ENCODE peak calls at places on chromosome 22, in five cellular contexts. One of them, this sample, is unnamed.

GRCh38 chr22:33049125-33049729 is 9.0 kb downstream of the SYN3 start:
- DNase-seq in prostate gland: peak
- DNase-seq in fibroblast of lung: peak
- DNase-seq in NB4: peak
- DNase-seq in HFF-Myc: peak
- DNase-seq in this sample: peak

GRCh38 chr22:48574776-48575566 is 1252.7 kb downstream of the BRD1 start:
- DNase-seq in prostate gland: peak
- DNase-seq in fibroblast of lung: peak
- DNase-seq in NB4: no peak
- DNase-seq in HFF-Myc: no peak
- DNase-seq in this sample: no peak

GRCh38 chr22:36860821-36861659 is at the start of gene NCF4:
- DNase-seq in prostate gland: peak
- DNase-seq in fibroblast of lung: no peak
- DNase-seq in NB4: peak
- DNase-seq in HFF-Myc: no peak
- DNase-seq in this sample: no peak

GRCh38 chr22:17549183-17549582 is 14.1 kb upstream of the SLC25A18 start:
- DNase-seq in prostate gland: no peak
- DNase-seq in fibroblast of lung: no peak
- DNase-seq in NB4: no peak
- DNase-seq in HFF-Myc: no peak
- DNase-seq in this sample: no peak

GRCh38 chr22:17501679-17502285 is 61.5 kb upstream of the SLC25A18 start:
- DNase-seq in prostate gland: peak
- DNase-seq in fibroblast of lung: peak
- DNase-seq in NB4: peak
- DNase-seq in HFF-Myc: peak
- DNase-seq in this sample: peak

GRCh38 chr22:20403779-20404140 is 9.8 kb downstream of the ZNF74 start:
- DNase-seq in prostate gland: no peak
- DNase-seq in fibroblast of lung: no peak
- DNase-seq in NB4: no peak
- DNase-seq in HFF-Myc: no peak
- DNase-seq in this sample: no peak

GRCh38 chr22:20061481-20061861 is 18.6 kb upstream of the DGCR8 start:
- DNase-seq in prostate gland: no peak
- DNase-seq in fibroblast of lung: peak
- DNase-seq in NB4: no peak
- DNase-seq in HFF-Myc: no peak
- DNase-seq in this sample: no peak

GRCh38 chr22:20463324-20464095 is 25.9 kb upstream of the SCARF2 start:
- DNase-seq in prostate gland: no peak
- DNase-seq in fibroblast of lung: no peak
- DNase-seq in NB4: peak
- DNase-seq in HFF-Myc: no peak
- DNase-seq in this sample: no peak

GRCh38 chr22:18095101-18095805 is 15.4 kb upstream of the TUBA8 start:
- DNase-seq in prostate gland: no peak
- DNase-seq in fibroblast of lung: no peak
- DNase-seq in NB4: no peak
- DNase-seq in HFF-Myc: no peak
- DNase-seq in this sample: no peak

GRCh38 chr22:35303029-35303624 is 3.4 kb downstream of the TOM1 start:
- DNase-seq in prostate gland: no peak
- DNase-seq in fibroblast of lung: no peak
- DNase-seq in NB4: no peak
- DNase-seq in HFF-Myc: no peak
- DNase-seq in this sample: no peak

GRCh38 chr22:35301370-35301874 is 1.7 kb downstream of the TOM1 start:
- DNase-seq in prostate gland: no peak
- DNase-seq in fibroblast of lung: peak
- DNase-seq in NB4: peak
- DNase-seq in HFF-Myc: no peak
- DNase-seq in this sample: peak

GRCh38 chr22:35299217-35299716 is 427 bp upstream of the TOM1 start:
- DNase-seq in prostate gland: no peak
- DNase-seq in fibroblast of lung: peak
- DNase-seq in NB4: no peak
- DNase-seq in HFF-Myc: no peak
- DNase-seq in this sample: no peak

GRCh38 chr22:35305525-35306070 is 5.9 kb downstream of the TOM1 start:
- DNase-seq in prostate gland: no peak
- DNase-seq in fibroblast of lung: no peak
- DNase-seq in NB4: no peak
- DNase-seq in HFF-Myc: no peak
- DNase-seq in this sample: no peak

GRCh38 chr22:35299717-35300497 is at the start of gene TOM1:
- DNase-seq in prostate gland: peak
- DNase-seq in fibroblast of lung: peak
- DNase-seq in NB4: peak
- DNase-seq in HFF-Myc: peak
- DNase-seq in this sample: peak
- TF ChIP-seq CTCF in prostate gland: no peak
- TF ChIP-seq CTCF in fibroblast of lung: no peak
- TF ChIP-seq CTCF in NB4: no peak
- TF ChIP-seq CTCF in HFF-Myc: no peak
- TF ChIP-seq CTCF in this sample: no peak

GRCh38 chr22:35632902-35633301 is 15.3 kb upstream of the APOL6 start:
- DNase-seq in prostate gland: no peak
- DNase-seq in fibroblast of lung: no peak
- DNase-seq in NB4: no peak
- DNase-seq in HFF-Myc: no peak
- DNase-seq in this sample: no peak
- TF ChIP-seq CTCF in prostate gland: no peak
- TF ChIP-seq CTCF in fibroblast of lung: no peak
- TF ChIP-seq CTCF in NB4: no peak
- TF ChIP-seq CTCF in HFF-Myc: no peak
- TF ChIP-seq CTCF in this sample: no peak

DNA sequence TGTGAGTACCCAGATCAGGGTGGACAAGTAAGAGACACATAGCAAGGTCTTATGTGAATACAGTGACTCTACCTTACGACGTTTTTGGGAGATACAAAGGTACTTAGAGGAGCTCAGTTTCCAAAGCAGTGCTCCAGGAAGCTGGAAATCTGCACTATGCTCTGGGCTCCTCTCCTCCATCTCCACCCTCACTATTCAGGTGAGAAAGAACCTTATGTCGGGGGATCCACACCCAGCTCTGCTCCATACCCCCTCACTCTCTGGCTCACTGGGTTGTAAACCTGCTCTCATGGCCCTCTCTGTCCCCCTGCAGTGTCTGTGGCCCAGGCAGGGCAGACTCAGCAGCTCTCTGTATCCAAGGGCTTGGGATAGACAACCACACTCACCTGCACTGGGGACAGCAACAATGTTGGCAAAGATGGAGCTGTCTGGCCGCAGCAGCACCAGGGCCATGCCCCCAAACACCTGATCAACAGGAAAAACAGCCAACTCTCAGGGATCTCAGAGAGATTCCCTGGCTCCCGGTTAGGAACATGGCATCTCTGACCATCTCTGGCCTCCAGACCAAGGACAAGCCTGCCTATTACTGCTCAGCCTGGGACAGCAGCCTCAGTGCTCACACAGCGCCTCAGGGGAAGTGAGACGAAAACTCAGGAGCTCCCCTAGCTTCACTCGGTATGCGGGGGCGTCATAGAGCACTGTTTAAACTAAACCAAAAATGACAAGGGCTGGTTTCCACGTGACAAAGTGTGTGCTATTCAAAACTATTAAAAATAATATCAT is 60.9 kb upstream of the TOP3B start:
- DNase-seq in prostate gland: no peak
- DNase-seq in fibroblast of lung: no peak
- DNase-seq in NB4: no peak
- DNase-seq in HFF-Myc: no peak
- DNase-seq in this sample: no peak
- TF ChIP-seq CTCF in prostate gland: no peak
- TF ChIP-seq CTCF in fibroblast of lung: no peak
- TF ChIP-seq CTCF in NB4: no peak
- TF ChIP-seq CTCF in HFF-Myc: no peak
- TF ChIP-seq CTCF in this sample: no peak

GRCh38 chr22:30423296-30423958 is 2.1 kb upstream of the MTFP1 start:
- DNase-seq in prostate gland: peak
- DNase-seq in fibroblast of lung: no peak
- DNase-seq in NB4: peak
- DNase-seq in HFF-Myc: no peak
- DNase-seq in this sample: no peak
- TF ChIP-seq CTCF in prostate gland: peak
- TF ChIP-seq CTCF in fibroblast of lung: no peak
- TF ChIP-seq CTCF in NB4: no peak
- TF ChIP-seq CTCF in HFF-Myc: no peak
- TF ChIP-seq CTCF in this sample: no peak